ENCODE peak calls at places on chromosomes 3 and 15, in four cellular contexts. One of them, this sample, is unnamed. For H3K27me3, the result is how much of the 10 kb centered on the place peaks cover.

GRCh38 chr3:122681294-122682015 is 816 bp downstream of the PARP14 start:
- DNase-seq in upper lobe of right lung: peak
- DNase-seq in pancreas: no peak
- DNase-seq in heart right ventricle: no peak
- DNase-seq in this sample: peak

GRCh38 chr3:192183109-192183508 is 544.2 kb downstream of the FGF12 start:
- DNase-seq in pancreas: no peak
- DNase-seq in heart right ventricle: no peak
- DNase-seq in upper lobe of right lung: no peak
- DNase-seq in this sample: no peak

GRCh38 chr3:66413151-66413751 is 87.6 kb downstream of the LRIG1 start:
- DNase-seq in upper lobe of right lung: no peak
- DNase-seq in heart right ventricle: no peak
- DNase-seq in pancreas: no peak
- DNase-seq in this sample: no peak

GRCh38 chr15:73052679-73053397 is 575 bp downstream of the NEO1 start:
- DNase-seq in heart right ventricle: peak
- DNase-seq in pancreas: peak
- DNase-seq in upper lobe of right lung: peak
- DNase-seq in this sample: peak

GRCh38 chr15:47987461-47987860 is 133.3 kb upstream of the SLC24A5 start:
- DNase-seq in upper lobe of right lung: no peak
- DNase-seq in pancreas: no peak
- DNase-seq in heart right ventricle: no peak
- DNase-seq in this sample: no peak

GRCh38 chr15:58378241-58379085 is 53.3 kb upstream of the LIPC start:
- DNase-seq in upper lobe of right lung: no peak
- DNase-seq in heart right ventricle: no peak
- DNase-seq in pancreas: no peak
- DNase-seq in this sample: no peak

GRCh38 chr3:87359807-87360206 is 83.4 kb upstream of the POU1F1 start:
- DNase-seq in heart right ventricle: no peak
- DNase-seq in upper lobe of right lung: no peak
- DNase-seq in pancreas: no peak
- DNase-seq in this sample: no peak

GRCh38 chr3:176789281-176789705 is 408.0 kb downstream of the TBL1XR1 start:
- DNase-seq in heart right ventricle: no peak
- DNase-seq in pancreas: no peak
- DNase-seq in upper lobe of right lung: no peak
- DNase-seq in this sample: no peak

GRCh38 chr3:15845475-15845874 is 47.7 kb upstream of the ANKRD28 start:
- DNase-seq in heart right ventricle: no peak
- DNase-seq in upper lobe of right lung: no peak
- DNase-seq in pancreas: no peak
- DNase-seq in this sample: peak

GRCh38 chr15:90087454-90088154 is 14.7 kb downstream of the IDH2 start:
- DNase-seq in upper lobe of right lung: no peak
- DNase-seq in pancreas: peak
- DNase-seq in heart right ventricle: no peak
- DNase-seq in this sample: no peak

GRCh38 chr3:83706669-83707068 is 1252.1 kb upstream of the CADM2 start:
- DNase-seq in pancreas: no peak
- DNase-seq in heart right ventricle: no peak
- DNase-seq in upper lobe of right lung: no peak
- DNase-seq in this sample: no peak

GRCh38 chr3:129829640-129830039 is 63.9 kb downstream of the TMCC1 start:
- DNase-seq in pancreas: no peak
- DNase-seq in heart right ventricle: no peak
- DNase-seq in upper lobe of right lung: no peak
- DNase-seq in this sample: no peak

GRCh38 chr3:9808345-9809037 is 1.6 kb upstream of the TTLL3 start:
- DNase-seq in pancreas: no peak
- DNase-seq in upper lobe of right lung: no peak
- DNase-seq in heart right ventricle: no peak
- DNase-seq in this sample: no peak

GRCh38 chr3:67382551-67382950 is 271.9 kb downstream of the SUCLG2 start:
- DNase-seq in heart right ventricle: no peak
- DNase-seq in upper lobe of right lung: no peak
- DNase-seq in pancreas: no peak
- DNase-seq in this sample: no peak

GRCh38 chr3:10983219-10983916 is 9.2 kb upstream of the SLC6A1 start:
- DNase-seq in upper lobe of right lung: no peak
- DNase-seq in pancreas: no peak
- DNase-seq in heart right ventricle: no peak
- DNase-seq in this sample: no peak

GRCh38 chr15:90497912-90498311 is 31.8 kb upstream of the CRTC3 start:
- DNase-seq in pancreas: no peak
- DNase-seq in heart right ventricle: no peak
- DNase-seq in upper lobe of right lung: peak
- DNase-seq in this sample: no peak

GRCh38 chr3:189419022-189419421 is 212.2 kb upstream of the TP63 start:
- DNase-seq in heart right ventricle: no peak
- DNase-seq in upper lobe of right lung: no peak
- DNase-seq in pancreas: no peak
- DNase-seq in this sample: no peak

GRCh38 chr3:192825191-192825590 is 92.5 kb downstream of the MB21D2 start:
- DNase-seq in upper lobe of right lung: no peak
- DNase-seq in heart right ventricle: no peak
- DNase-seq in pancreas: no peak
- DNase-seq in this sample: no peak

GRCh38 chr15:68518046-68518445 is 60.7 kb upstream of the CORO2B start:
- DNase-seq in heart right ventricle: no peak
- DNase-seq in upper lobe of right lung: no peak
- DNase-seq in pancreas: no peak
- DNase-seq in this sample: no peak

GRCh38 chr3:42590989-42591756 is 513 bp downstream of the SS18L2 start:
- DNase-seq in pancreas: no peak
- DNase-seq in upper lobe of right lung: no peak
- DNase-seq in heart right ventricle: no peak
- DNase-seq in this sample: no peak

GRCh38 chr3:194046995-194047681 is 88.8 kb upstream of the HES1 start:
- DNase-seq in heart right ventricle: peak
- DNase-seq in pancreas: peak
- DNase-seq in upper lobe of right lung: peak
- DNase-seq in this sample: no peak

GRCh38 chr3:25945836-25946235 is 155.9 kb downstream of the OXSM start:
- DNase-seq in heart right ventricle: no peak
- DNase-seq in upper lobe of right lung: no peak
- DNase-seq in pancreas: no peak
- DNase-seq in this sample: no peak

GRCh38 chr3:46061887-46062286 is 34.6 kb upstream of the XCR1 start:
- DNase-seq in upper lobe of right lung: no peak
- DNase-seq in pancreas: no peak
- DNase-seq in heart right ventricle: no peak
- DNase-seq in this sample: no peak
- H3K27me3 ChIP-seq in upper lobe of right lung: under half
- H3K27me3 ChIP-seq in pancreas: under half
- H3K27me3 ChIP-seq in heart right ventricle: under half
- H3K27me3 ChIP-seq in this sample: under half

GRCh38 chr3:133361011-133361410 is 38.8 kb upstream of the BFSP2 start:
- DNase-seq in upper lobe of right lung: no peak
- DNase-seq in heart right ventricle: no peak
- DNase-seq in pancreas: no peak
- DNase-seq in this sample: no peak
- H3K27me3 ChIP-seq in upper lobe of right lung: under half
- H3K27me3 ChIP-seq in heart right ventricle: under half
- H3K27me3 ChIP-seq in pancreas: under half
- H3K27me3 ChIP-seq in this sample: under half

DNA sequence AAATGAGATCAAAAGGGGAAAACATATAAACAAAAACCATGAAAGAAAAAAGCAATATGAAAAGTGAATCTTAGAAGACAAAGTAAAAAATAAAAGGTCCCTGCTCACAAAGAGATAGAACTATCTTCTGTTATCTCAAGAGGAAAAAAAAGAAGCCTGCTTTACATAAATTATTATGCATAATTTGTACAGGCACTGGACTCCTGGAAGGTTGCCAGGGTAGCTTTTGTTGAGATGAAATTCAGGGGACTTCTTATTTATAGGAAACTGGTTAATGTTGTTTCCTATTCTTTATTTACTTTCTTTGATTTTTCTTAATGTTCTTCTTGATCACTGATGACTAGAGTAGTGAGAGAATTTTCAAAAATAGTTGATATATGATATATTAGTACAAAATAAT is 66.9 kb downstream of the PPM1L start:
- DNase-seq in heart right ventricle: no peak
- DNase-seq in upper lobe of right lung: no peak
- DNase-seq in pancreas: no peak
- DNase-seq in this sample: no peak
- H3K27me3 ChIP-seq in heart right ventricle: under half
- H3K27me3 ChIP-seq in upper lobe of right lung: under half
- H3K27me3 ChIP-seq in pancreas: under half
- H3K27me3 ChIP-seq in this sample: under half

DNA sequence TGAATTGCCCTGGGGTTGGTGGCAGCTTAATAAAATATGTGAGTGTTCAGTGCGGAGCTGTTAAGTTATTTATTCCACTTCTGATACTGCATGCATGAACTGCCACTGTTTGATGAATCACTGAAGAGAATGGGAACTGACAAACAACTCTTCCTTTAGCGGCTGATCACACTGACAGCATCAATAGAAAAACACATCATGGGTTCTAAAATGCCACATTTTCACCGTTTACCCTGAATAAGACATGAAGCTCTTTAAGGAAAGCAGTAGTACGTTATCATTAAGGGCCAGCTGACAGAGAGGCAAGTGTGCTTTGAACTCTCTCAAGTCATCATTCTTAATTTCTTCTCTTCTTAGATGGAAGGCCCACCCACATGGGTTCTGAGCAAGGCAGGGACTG is 118.8 kb downstream of the ROBO2 start:
- DNase-seq in heart right ventricle: no peak
- DNase-seq in pancreas: no peak
- DNase-seq in upper lobe of right lung: no peak
- DNase-seq in this sample: no peak
- H3K27me3 ChIP-seq in heart right ventricle: under half
- H3K27me3 ChIP-seq in pancreas: under half
- H3K27me3 ChIP-seq in upper lobe of right lung: under half
- H3K27me3 ChIP-seq in this sample: under half

This sample was measured in GM06990.